ENCODE peak calls at places on chromosomes 11 and 22, in five cellular contexts. H is neuronal stem cell, S is H9, P is mesenchymal stem cell, L is trophoblast cell. G is an unnamed sample.
A peak's percentile ranks its signal among the peaks of the same experiment; 100 is the strongest.

GRCh38 chr11:7597620-7598019 is 75.7 kb downstream of the CYB5R2 start:
- DNase-seq in H (no peak), P (no peak), L (peak; percentile 84), S (no peak), G (no peak)

GRCh38 chr22:38469306-38469781 is 1.4 kb downstream of the KDELR3 start:
- DNase-seq in H (no peak), L (no peak), S (no peak), P (no peak), G (no peak)

GRCh38 chr11:6452219-6452618 is 11.4 kb upstream of the HPX start:
- DNase-seq in H (no peak), P (no peak), L (no peak), S (no peak), G (no peak)

GRCh38 chr11:79087238-79087956 is 353.4 kb downstream of the TENM4 start:
- DNase-seq in P (peak; percentile 60), H (peak; percentile 40), S (no peak), L (no peak), G (peak; percentile 29)

GRCh38 chr11:65709661-65710060 is 2.4 kb upstream of the KAT5 start:
- DNase-seq in P (no peak), H (no peak), L (peak; percentile 93), S (peak; percentile 27), G (no peak)

GRCh38 chr11:105144887-105145286 is 5.3 kb upstream of the CARD18 start:
- DNase-seq in H (no peak), L (no peak), S (no peak), P (peak; percentile 75), G (no peak)

GRCh38 chr11:77560605-77561004 is 29.1 kb upstream of the AQP11 start:
- DNase-seq in P (peak; percentile 20), H (no peak), S (no peak), L (peak; percentile 16), G (no peak)

GRCh38 chr22:37312549-37313183 is 30.4 kb downstream of the CYTH4 start:
- DNase-seq in P (no peak), L (no peak), H (no peak), S (no peak), G (no peak)

GRCh38 chr22:18146389-18146753 is 3.6 kb upstream of the USP18 start:
- DNase-seq in S (no peak), H (no peak), L (no peak), P (no peak), G (no peak)

GRCh38 chr22:29854432-29854831 is 16.4 kb upstream of the ASCC2 start:
- DNase-seq in L (no peak), H (no peak), S (no peak), P (no peak), G (no peak)

GRCh38 chr22:40533712-40534378 is 102.7 kb downstream of the MRTFA start:
- DNase-seq in P (peak; percentile 89), S (no peak), L (no peak), H (no peak), G (no peak)

GRCh38 chr11:46504817-46505613 is 88.8 kb downstream of the AMBRA1 start:
- DNase-seq in L (no peak), P (peak; percentile 80), S (no peak), H (no peak), G (no peak)

GRCh38 chr11:30830666-30831065 is 244.5 kb upstream of the MPPED2 start:
- DNase-seq in S (no peak), P (peak; percentile 13), H (no peak), L (no peak), G (no peak)

GRCh38 chr11:114290503-114291239 is 5.5 kb upstream of the NNMT start:
- DNase-seq in P (peak; percentile 63), H (no peak), S (no peak), L (no peak), G (no peak)

GRCh38 chr11:93846411-93846810 is 4.0 kb downstream of the VSTM5 start:
- DNase-seq in S (no peak), H (no peak), P (peak; percentile 2), L (no peak), G (no peak)

GRCh38 chr11:7665473-7666291 is 7.6 kb downstream of the CYB5R2 start:
- DNase-seq in S (peak; percentile 83), P (peak; percentile 58), L (peak; percentile 79), H (no peak), G (no peak)

GRCh38 chr11:103528046-103528445 is 418.8 kb downstream of the DYNC2H1 start:
- DNase-seq in L (peak; percentile 7), S (no peak), P (peak; percentile 24), H (no peak), G (no peak)

GRCh38 chr11:83157755-83158473 is 983 bp downstream of the PCF11 start:
- DNase-seq in L (peak; percentile 19), P (peak; percentile 68), H (peak; percentile 35), S (peak; percentile 51), G (peak; percentile 61)

GRCh38 chr11:93659841-93660240 is 1.6 kb upstream of the CEP295 start:
- DNase-seq in S (no peak), L (no peak), P (no peak), H (no peak), G (no peak)

GRCh38 chr11:36241512-36241911 is 47.7 kb downstream of the COMMD9 start:
- DNase-seq in S (no peak), H (no peak), L (no peak), P (no peak), G (no peak)

DNA sequence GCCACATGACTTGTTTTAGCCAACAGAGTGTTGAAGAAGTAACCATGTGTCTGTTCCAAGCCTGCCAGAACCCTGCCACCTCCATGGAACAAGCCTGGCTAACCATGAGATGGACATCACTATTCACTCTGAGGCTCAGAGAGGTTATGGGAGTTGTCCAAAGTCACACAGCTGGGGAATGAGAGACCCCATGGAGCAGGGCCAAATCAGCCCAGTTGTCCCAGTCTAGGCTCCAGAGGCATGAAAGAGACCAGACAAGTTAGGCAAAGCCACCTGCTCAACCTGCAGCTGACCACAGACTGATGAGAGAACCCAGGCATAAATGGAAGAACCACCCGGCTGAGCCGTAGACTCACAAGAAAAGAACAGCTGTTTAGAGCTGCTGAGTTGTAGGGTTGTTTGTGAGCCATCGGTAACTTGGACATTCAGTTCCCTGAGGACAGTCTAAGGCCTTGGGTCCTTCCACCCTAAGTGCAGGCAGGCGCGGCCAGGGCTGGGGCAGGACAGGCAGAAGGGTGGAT is 74.7 kb upstream of the PHF21B start:
- DNase-seq in S (no peak), P (no peak), L (no peak), H (no peak), G (no peak)
- H2BK12ac ChIP-seq in S (no peak overlapping the region), P (no peak overlapping the region), L (no peak overlapping the region), H (no peak overlapping the region), G (no peak overlapping the region)

GRCh38 chr11:3170756-3171670 is 5.9 kb upstream of the OSBPL5 start:
- DNase-seq in S (no peak), L (no peak), H (no peak), P (no peak), G (no peak)
- H2BK12ac ChIP-seq in S (no peak overlapping the region), L (no peak overlapping the region), H (no peak overlapping the region), P (no peak overlapping the region), G (peak overlapping the region; percentile 33)

GRCh38 chr11:44351006-44351660 is 41.2 kb upstream of the ALX4 start:
- DNase-seq in H (no peak), S (no peak), L (no peak), P (no peak), G (no peak)
- H2BK12ac ChIP-seq in H (no peak overlapping the region), S (no peak overlapping the region), L (no peak overlapping the region), P (no peak overlapping the region), G (no peak overlapping the region)

GRCh38 chr11:19713221-19714092 is 820 bp downstream of the NAV2 start:
- DNase-seq in L (peak; percentile 11), S (peak; percentile 33), H (no peak), P (peak; percentile 13), G (no peak)

GRCh38 chr11:19714387-19715363 is 2.0 kb downstream of the NAV2 start:
- DNase-seq in S (peak; percentile 66), L (peak; percentile 61), H (no peak), P (peak; percentile 21), G (no peak)

GRCh38 chr11:19712281-19713220 is at the start of gene NAV2:
- DNase-seq in L (peak; percentile 90), S (peak; percentile 94), H (peak; percentile 93), P (peak; percentile 91), G (peak; percentile 92)

GRCh38 chr11:19715373-19715772 is 2.7 kb downstream of the NAV2 start:
- DNase-seq in H (no peak), P (peak; percentile 90), S (no peak), L (peak; percentile 54), G (no peak)

GRCh38 chr11:19714093-19714386 is 1.4 kb downstream of the NAV2 start:
- DNase-seq in H (no peak), L (no peak), S (no peak), P (no peak), G (peak; percentile 67)
- H2BK12ac ChIP-seq in H (no peak overlapping the region), L (no peak overlapping the region), S (no peak overlapping the region), P (no peak overlapping the region), G (peak overlapping the region; percentile 65)

GRCh38 chr11:116530705-116531104 is 242.1 kb downstream of the BUD13 start:
- DNase-seq in P (no peak), S (no peak), H (no peak), L (no peak), G (no peak)

GRCh38 chr11:116529681-116530080 is 243.1 kb downstream of the BUD13 start:
- DNase-seq in L (no peak), P (no peak), H (no peak), S (no peak), G (no peak)

GRCh38 chr11:116533186-116533825 is 239.5 kb downstream of the BUD13 start:
- DNase-seq in P (no peak), L (no peak), S (no peak), H (peak; percentile 72), G (no peak)

GRCh38 chr11:116534270-116534975 is 238.4 kb downstream of the BUD13 start:
- DNase-seq in P (no peak), S (no peak), L (no peak), H (no peak), G (no peak)

DNA sequence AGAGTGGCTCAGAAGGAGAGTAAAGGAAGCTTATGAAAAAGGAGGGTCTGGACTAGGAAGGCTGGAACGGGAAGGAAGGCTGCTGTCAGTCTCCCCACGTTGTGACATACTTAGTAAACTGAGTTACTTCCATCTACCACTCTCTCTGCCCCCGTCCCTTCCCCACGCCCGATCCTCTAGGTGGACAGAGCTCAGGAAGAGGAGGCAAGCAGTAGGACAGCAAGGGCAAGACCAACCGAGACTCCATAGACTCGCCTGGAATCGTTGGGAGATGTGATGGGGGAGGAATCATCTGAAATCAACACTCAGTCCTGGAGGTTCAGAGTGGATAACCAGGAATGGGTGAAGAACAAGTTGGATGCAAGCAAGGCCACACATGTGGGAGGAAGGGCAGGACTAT is 240.7 kb downstream of the BUD13 start:
- DNase-seq in H (no peak), L (no peak), P (no peak), S (no peak), G (no peak)
- H2BK12ac ChIP-seq in H (no peak overlapping the region), L (no peak overlapping the region), P (no peak overlapping the region), S (no peak overlapping the region), G (peak overlapping the region; percentile 2)

G was measured in H1.